ENCODE peak calls at places on chromosome 13, in eight cellular contexts. Z is aorta, L is heart left ventricle, T is colonic mucosa, F is body of pancreas, E is A549, B is PC-3, I is thoracic aorta. R is an unnamed sample. For H3K4me1, the result is how much of the 10 kb centered on the place peaks cover.

GRCh38 chr13:26095846-26096245 is 44.0 kb upstream of the SHISA2 start:
- DNase-seq in Z (no peak), L (no peak), T (no peak), F (no peak), E (no peak), B (no peak), I (no peak), R (no peak)

GRCh38 chr13:55963934-55964333 is 1176.8 kb upstream of the PRR20A start:
- DNase-seq in Z (no peak), L (no peak), T (no peak), F (no peak), E (no peak), B (no peak), I (no peak), R (no peak)

GRCh38 chr13:25085125-25085742 is 10.7 kb upstream of the PABPC3 start:
- DNase-seq in Z (no peak), L (no peak), T (peak), F (peak), E (peak), B (peak), I (no peak), R (no peak)

GRCh38 chr13:71320452-71320851 is 546.6 kb downstream of the DACH1 start:
- DNase-seq in Z (no peak), L (no peak), T (peak), F (no peak), E (no peak), B (peak), I (no peak), R (no peak)

GRCh38 chr13:59346861-59347470 is 816.8 kb downstream of the DIAPH3 start:
- DNase-seq in Z (no peak), L (no peak), T (no peak), F (peak), E (no peak), B (no peak), I (no peak), R (no peak)

GRCh38 chr13:28467886-28468519 is 26.9 kb downstream of the FLT1 start:
- DNase-seq in Z (no peak), L (no peak), T (no peak), F (no peak), E (no peak), B (no peak), I (no peak), R (no peak)

GRCh38 chr13:61040180-61040579 is 375.5 kb downstream of the PCDH20 start:
- DNase-seq in Z (no peak), L (no peak), T (no peak), F (no peak), E (no peak), B (no peak), I (no peak), R (no peak)

GRCh38 chr13:40191186-40191980 is 475.1 kb downstream of the FOXO1 start:
- DNase-seq in Z (no peak), L (no peak), T (no peak), F (no peak), E (no peak), B (no peak), I (no peak), R (no peak)

GRCh38 chr13:24217601-24218281 is 57.2 kb downstream of the SPATA13 start:
- DNase-seq in Z (peak), L (no peak), T (peak), F (peak), E (no peak), B (peak), I (no peak), R (no peak)

GRCh38 chr13:59459972-59460371 is 703.8 kb downstream of the DIAPH3 start:
- DNase-seq in Z (no peak), L (no peak), T (no peak), F (no peak), E (no peak), B (peak), I (no peak), R (no peak)

GRCh38 chr13:102699419-102699961 is 4.6 kb upstream of the METTL21C start:
- DNase-seq in Z (no peak), L (no peak), T (no peak), F (no peak), E (no peak), B (no peak), I (no peak), R (no peak)

GRCh38 chr13:110521946-110522345 is 39.6 kb downstream of the RAB20 start:
- DNase-seq in Z (no peak), L (no peak), T (no peak), F (no peak), E (no peak), B (no peak), I (no peak), R (no peak)

GRCh38 chr13:36530050-36530789 is 97.9 kb downstream of the CCNA1 start:
- DNase-seq in Z (no peak), L (no peak), T (no peak), F (no peak), E (no peak), B (peak), I (no peak), R (peak)

DNA sequence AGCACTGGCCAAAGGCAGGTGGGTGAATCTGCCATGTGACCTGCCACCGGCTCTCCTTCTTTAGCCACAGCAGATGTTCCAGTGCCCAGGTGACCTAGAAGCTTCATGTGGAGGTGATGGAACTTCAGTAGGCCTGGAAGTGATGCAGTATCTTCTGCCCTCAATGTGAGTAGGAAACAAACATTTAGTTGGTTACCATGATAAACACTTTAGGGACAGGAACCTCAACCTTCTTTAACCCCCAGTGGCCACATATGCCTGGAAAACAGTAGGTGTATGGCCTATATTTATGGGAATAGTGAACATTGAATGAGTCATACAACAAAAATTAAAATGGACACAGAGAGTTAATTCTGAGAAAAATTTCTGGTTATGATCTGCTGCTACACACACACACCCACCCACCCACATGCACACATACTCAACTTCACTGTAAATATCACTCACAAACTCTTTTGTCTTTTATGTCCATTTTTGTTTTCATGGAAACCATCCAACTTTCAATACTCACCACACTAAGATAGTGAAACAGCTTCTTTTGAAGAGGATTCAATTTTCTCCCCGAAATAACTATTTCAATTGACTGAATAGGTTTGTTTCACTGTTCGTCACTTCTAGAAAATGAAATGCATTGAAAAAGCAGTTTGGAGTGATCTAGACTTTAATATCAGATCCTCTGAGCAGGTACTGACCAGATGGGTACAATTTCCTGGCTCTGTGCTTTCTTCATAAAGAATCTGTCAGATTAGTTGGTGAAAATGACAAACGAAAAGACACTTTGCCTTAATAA is 97.3 kb downstream of the STARD13 start:
- DNase-seq in Z (no peak), L (no peak), T (no peak), F (no peak), E (no peak), B (peak), I (no peak), R (no peak)
- H3K4me1 ChIP-seq in Z (under half), L (under half), T (under half), F (half or more), E (under half), B (under half), I (half or more), R (under half)

DNA sequence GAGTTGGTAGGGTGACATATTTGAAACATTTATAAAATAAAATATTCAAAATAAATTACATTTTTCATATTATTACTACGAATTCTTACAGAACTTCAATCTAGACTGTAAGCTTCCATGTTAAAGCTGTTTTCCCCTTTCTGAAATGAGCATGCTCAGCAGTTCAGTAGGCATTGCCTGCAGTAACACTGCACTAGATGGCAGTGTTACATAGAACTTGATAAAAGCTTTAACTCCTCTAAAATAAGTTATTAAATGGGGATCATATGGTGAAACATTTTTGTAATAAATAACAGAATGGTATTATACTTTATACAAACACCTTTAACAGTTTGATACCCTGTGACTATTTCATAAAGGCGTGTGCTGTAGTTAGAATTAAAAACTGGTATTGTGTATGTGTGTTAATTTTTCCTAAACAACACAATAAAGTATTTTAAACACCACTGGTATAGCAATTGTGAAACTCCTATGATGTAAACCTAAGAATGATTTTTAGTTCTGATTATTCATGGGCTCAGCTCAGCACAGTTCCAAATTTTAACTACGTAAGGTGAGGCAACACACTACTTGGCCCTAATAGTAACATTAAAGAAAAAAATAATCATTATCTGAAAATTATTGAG is 11.6 kb upstream of the GPR18 start:
- DNase-seq in Z (no peak), L (no peak), T (no peak), F (no peak), E (no peak), B (peak), I (no peak), R (no peak)
- H3K27ac ChIP-seq in Z (no peak), L (no peak), T (no peak), F (no peak), E (no peak), B (no peak), I (no peak), R (no peak)

DNA sequence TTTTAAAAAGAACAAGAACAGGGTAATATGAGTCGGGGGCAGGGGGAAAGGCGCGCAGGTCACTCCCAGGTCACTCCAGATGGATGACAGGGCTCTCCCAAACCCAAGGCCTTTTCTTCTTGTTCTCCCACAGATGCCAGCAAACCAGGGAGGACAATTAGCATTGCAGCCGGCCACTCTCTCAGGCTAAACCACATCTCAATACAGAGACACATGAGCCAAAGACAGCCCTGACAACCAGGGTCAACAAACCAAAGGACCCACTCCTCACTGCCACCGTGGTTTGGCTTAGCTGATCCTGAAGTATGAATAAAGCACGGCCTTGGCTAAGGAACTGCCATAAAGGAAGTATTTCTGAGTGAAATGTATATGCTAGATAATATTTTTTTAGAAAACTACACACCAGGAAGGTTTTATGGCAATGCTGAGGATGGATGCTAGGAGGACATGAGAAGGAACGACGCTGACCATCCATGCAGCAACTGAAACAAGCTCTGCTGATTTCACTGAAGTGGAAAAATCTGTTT is 47.2 kb downstream of the LATS2 start:
- DNase-seq in Z (no peak), L (no peak), T (no peak), F (no peak), E (no peak), B (no peak), I (no peak), R (no peak)
- H3K4me1 ChIP-seq in Z (under half), L (half or more), T (under half), F (half or more), E (half or more), B (under half), I (half or more), R (under half)

GRCh38 chr13:94157705-94158218 is 321.7 kb downstream of the DCT start:
- DNase-seq in Z (no peak), L (no peak), T (no peak), F (no peak), E (no peak), B (no peak), I (no peak), R (no peak)

GRCh38 chr13:94154362-94154761 is 325.1 kb downstream of the DCT start:
- DNase-seq in Z (peak), L (peak), T (peak), F (peak), E (no peak), B (peak), I (no peak), R (no peak)

GRCh38 chr13:94153586-94153985 is 325.9 kb downstream of the DCT start:
- DNase-seq in Z (no peak), L (no peak), T (no peak), F (no peak), E (no peak), B (no peak), I (no peak), R (no peak)
- H3K27ac ChIP-seq in Z (no peak), L (no peak), T (no peak), F (no peak), E (no peak), B (no peak), I (no peak), R (no peak)

GRCh38 chr13:48508001-48508400 is 24.9 kb downstream of the RCBTB2 start:
- DNase-seq in Z (no peak), L (no peak), T (no peak), F (no peak), E (no peak), B (no peak), I (no peak), R (no peak)

GRCh38 chr13:48506092-48506701 is 26.7 kb downstream of the RCBTB2 start:
- DNase-seq in Z (peak), L (peak), T (no peak), F (no peak), E (no peak), B (no peak), I (no peak), R (no peak)

GRCh38 chr13:48507024-48507423 is 25.9 kb downstream of the RCBTB2 start:
- DNase-seq in Z (no peak), L (peak), T (no peak), F (no peak), E (no peak), B (no peak), I (no peak), R (no peak)

GRCh38 chr13:48504606-48505369 is 28.1 kb downstream of the RCBTB2 start:
- DNase-seq in Z (no peak), L (no peak), T (no peak), F (no peak), E (no peak), B (no peak), I (no peak), R (no peak)

DNA sequence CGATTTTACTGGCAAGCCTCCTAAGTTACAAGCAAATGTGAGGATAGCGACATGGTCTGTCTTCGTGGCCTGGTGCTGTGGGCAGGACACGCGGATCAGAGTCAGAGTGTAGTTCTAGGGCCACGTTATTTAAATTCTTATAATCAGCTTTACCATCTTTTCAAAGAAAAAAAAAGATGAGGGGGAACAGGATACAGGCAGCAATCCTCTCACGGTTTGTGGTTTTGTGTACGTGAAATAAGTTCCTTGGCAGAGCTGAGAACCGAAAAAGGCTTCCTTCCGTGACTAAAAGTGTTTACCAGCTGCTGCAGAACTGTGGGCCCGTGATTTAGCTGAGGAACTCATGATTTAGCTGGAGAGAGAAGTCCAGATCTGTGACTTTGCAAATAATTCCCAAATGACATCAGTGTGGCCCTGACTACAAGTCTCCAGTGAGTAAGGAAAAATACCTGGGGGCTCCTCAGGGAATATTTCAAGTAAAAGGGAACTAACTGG is 27.2 kb downstream of the RCBTB2 start:
- DNase-seq in Z (peak), L (peak), T (no peak), F (no peak), E (no peak), B (no peak), I (no peak), R (no peak)
- H3K4me1 ChIP-seq in Z (under half), L (under half), T (under half), F (under half), E (under half), B (under half), I (under half), R (under half)

GRCh38 chr13:98489446-98490194 is 87.3 kb downstream of the STK24 start:
- DNase-seq in Z (no peak), L (no peak), T (no peak), F (no peak), E (no peak), B (no peak), I (no peak), R (no peak)

GRCh38 chr13:98490195-98490771 is 86.6 kb downstream of the STK24 start:
- DNase-seq in Z (no peak), L (no peak), T (no peak), F (no peak), E (no peak), B (no peak), I (no peak), R (no peak)

GRCh38 chr13:98488736-98489135 is 88.2 kb downstream of the STK24 start:
- DNase-seq in Z (no peak), L (no peak), T (no peak), F (no peak), E (no peak), B (no peak), I (no peak), R (no peak)

GRCh38 chr13:98492335-98493034 is 84.4 kb downstream of the STK24 start:
- DNase-seq in Z (no peak), L (no peak), T (no peak), F (no peak), E (no peak), B (no peak), I (no peak), R (no peak)

GRCh38 chr13:98490866-98491265 is 86.0 kb downstream of the STK24 start:
- DNase-seq in Z (no peak), L (no peak), T (no peak), F (no peak), E (no peak), B (no peak), I (no peak), R (no peak)
- H3K27ac ChIP-seq in Z (no peak), L (no peak), T (peak), F (no peak), E (peak), B (no peak), I (no peak), R (no peak)

GRCh38 chr13:48156466-48156865 is 61.6 kb upstream of the MED4 start:
- DNase-seq in Z (peak), L (peak), T (peak), F (no peak), E (no peak), B (no peak), I (no peak), R (no peak)

GRCh38 chr13:48154671-48155070 is 59.8 kb upstream of the MED4 start:
- DNase-seq in Z (no peak), L (no peak), T (no peak), F (no peak), E (no peak), B (no peak), I (no peak), R (no peak)

GRCh38 chr13:48158290-48158689 is 63.4 kb upstream of the MED4 start:
- DNase-seq in Z (no peak), L (no peak), T (no peak), F (no peak), E (no peak), B (no peak), I (no peak), R (no peak)

GRCh38 chr13:48153186-48153585 is 58.3 kb upstream of the MED4 start:
- DNase-seq in Z (no peak), L (no peak), T (no peak), F (no peak), E (no peak), B (no peak), I (no peak), R (no peak)

DNA sequence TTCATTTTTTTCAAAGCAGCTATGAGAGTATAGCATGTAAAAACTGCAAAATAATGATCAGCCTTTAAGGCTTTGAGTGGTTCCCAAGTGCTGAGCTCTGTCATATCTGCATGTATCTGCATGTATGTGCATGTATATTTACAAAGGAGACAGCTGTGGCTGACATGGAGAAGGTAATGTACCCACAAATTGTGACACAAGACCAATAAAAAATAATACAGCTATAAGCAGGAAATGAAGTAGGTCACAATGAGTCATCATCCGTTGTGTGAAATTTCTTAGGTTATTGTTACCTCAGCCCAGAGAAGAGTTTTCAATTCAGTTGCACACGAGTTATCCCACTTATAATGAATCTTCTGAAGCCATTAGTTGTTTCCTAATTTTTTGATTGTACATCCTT is 60.9 kb upstream of the MED4 start:
- DNase-seq in Z (no peak), L (no peak), T (no peak), F (no peak), E (peak), B (peak), I (no peak), R (no peak)
- H3K4me1 ChIP-seq in Z (under half), L (under half), T (under half), F (under half), E (under half), B (under half), I (under half), R (half or more)